ENCODE peak calls at places on chromosomes 7 and 10, in seven cellular contexts. P is HCT116, R is left ventricle myocardium inferior, Q is K562, J is chondrocyte, Z is IMR-90, H is glutamatergic neuron. X is an unnamed sample.

GRCh38 chr10:49622426-49623425 is 8.9 kb downstream of the CHAT start:
- DNase-seq in P (no peak), R (no peak), Q (no peak), J (peak), Z (no peak), H (no peak), X (no peak)

GRCh38 chr10:116070743-116071320 is 202.2 kb downstream of the GFRA1 start:
- DNase-seq in P (no peak), R (no peak), Q (no peak), J (no peak), Z (no peak), H (no peak), X (no peak)

GRCh38 chr7:155555116-155555695 is 8.8 kb upstream of the CNPY1 start:
- DNase-seq in P (no peak), R (no peak), Q (no peak), J (no peak), Z (no peak), H (no peak), X (no peak)

GRCh38 chr7:3028071-3028766 is 15.4 kb downstream of the CARD11 start:
- DNase-seq in P (no peak), R (no peak), Q (no peak), J (no peak), Z (peak), H (no peak), X (no peak)

GRCh38 chr10:34890931-34891330 is 75.8 kb upstream of the PARD3 start:
- DNase-seq in P (no peak), R (no peak), Q (no peak), J (no peak), Z (no peak), H (no peak), X (no peak)

GRCh38 chr10:124696446-124697392 is 47.5 kb downstream of the FAM53B start:
- DNase-seq in P (no peak), R (no peak), Q (no peak), J (no peak), Z (no peak), H (no peak), X (no peak)

GRCh38 chr7:101411477-101411954 is 48.8 kb downstream of the COL26A1 start:
- DNase-seq in P (no peak), R (no peak), Q (no peak), J (no peak), Z (no peak), H (no peak), X (no peak)

GRCh38 chr10:89894051-89894450 is 192.7 kb downstream of the KIF20B start:
- DNase-seq in P (no peak), R (no peak), Q (no peak), J (no peak), Z (no peak), H (no peak), X (no peak)

GRCh38 chr7:74400420-74401136 is 53.1 kb upstream of the GTF2IRD1 start:
- DNase-seq in P (no peak), R (no peak), Q (no peak), J (peak), Z (no peak), H (no peak), X (no peak)

GRCh38 chr7:20083781-20084180 is 133.4 kb downstream of the MACC1 start:
- DNase-seq in P (no peak), R (no peak), Q (no peak), J (no peak), Z (peak), H (no peak), X (no peak)

GRCh38 chr10:24550680-24551079 is 173.0 kb downstream of the ARHGAP21 start:
- DNase-seq in P (no peak), R (no peak), Q (no peak), J (no peak), Z (no peak), H (no peak), X (no peak)

GRCh38 chr10:91571671-91572070 is 61.2 kb downstream of the PPP1R3C start:
- DNase-seq in P (no peak), R (no peak), Q (no peak), J (no peak), Z (no peak), H (no peak), X (no peak)

GRCh38 chr7:44740040-44740439 is 8.6 kb upstream of the ZMIZ2 start:
- DNase-seq in P (no peak), R (no peak), Q (no peak), J (peak), Z (no peak), H (no peak), X (no peak)

GRCh38 chr7:65980478-65981250 is 1.3 kb downstream of the GUSB start:
- DNase-seq in P (no peak), R (peak), Q (peak), J (peak), Z (no peak), H (no peak), X (peak)

GRCh38 chr7:105098863-105099515 is 85.0 kb downstream of the KMT2E start:
- DNase-seq in P (no peak), R (no peak), Q (no peak), J (no peak), Z (peak), H (no peak), X (no peak)

GRCh38 chr7:74396993-74397392 is 56.7 kb upstream of the GTF2IRD1 start:
- DNase-seq in P (no peak), R (no peak), Q (no peak), J (peak), Z (no peak), H (no peak), X (no peak)

GRCh38 chr7:920351-921070 is 34.0 kb downstream of the ADAP1 start:
- DNase-seq in P (no peak), R (peak), Q (no peak), J (peak), Z (no peak), H (peak), X (peak)

GRCh38 chr10:23927926-23928325 is 281.0 kb upstream of the KIAA1217 start:
- DNase-seq in P (no peak), R (no peak), Q (no peak), J (no peak), Z (no peak), H (peak), X (peak)

GRCh38 chr7:70325509-70326101 is 727.3 kb downstream of the AUTS2 start:
- DNase-seq in P (no peak), R (no peak), Q (peak), J (no peak), Z (peak), H (peak), X (no peak)

GRCh38 chr10:14971867-14972448 is 12.8 kb downstream of the MEIG1 start:
- DNase-seq in P (no peak), R (no peak), Q (no peak), J (no peak), Z (no peak), H (peak), X (peak)

GRCh38 chr7:104862719-104863118 is 151.3 kb upstream of the KMT2E start:
- DNase-seq in P (peak), R (no peak), Q (peak), J (no peak), Z (no peak), H (peak), X (peak)

GRCh38 chr10:44366936-44367630 is 17.8 kb downstream of the CXCL12 start:
- DNase-seq in P (no peak), R (no peak), Q (no peak), J (peak), Z (peak), H (no peak), X (no peak)

GRCh38 chr7:44287488-44288380 is 37.7 kb downstream of the CAMK2B start:
- DNase-seq in P (no peak), R (peak), Q (no peak), J (peak), Z (no peak), H (peak), X (no peak)

GRCh38 chr10:5961405-5962100 is 15.8 kb downstream of the IL15RA start:
- DNase-seq in P (no peak), R (no peak), Q (no peak), J (peak), Z (no peak), H (no peak), X (no peak)

GRCh38 chr7:149081914-149082313 is 8.6 kb downstream of the ZNF786 start:
- DNase-seq in P (no peak), R (no peak), Q (no peak), J (peak), Z (no peak), H (no peak), X (no peak)

GRCh38 chr10:33126118-33126517 is 168.1 kb upstream of the ITGB1 start:
- DNase-seq in P (no peak), R (no peak), Q (no peak), J (no peak), Z (peak), H (no peak), X (no peak)

GRCh38 chr7:80240265-80241025 is 105.8 kb downstream of the GNAI1 start:
- DNase-seq in P (no peak), R (no peak), Q (no peak), J (no peak), Z (peak), H (no peak), X (no peak)

GRCh38 chr10:133202778-133203651 is 27.0 kb upstream of the UTF1 start:
- DNase-seq in P (no peak), R (no peak), Q (no peak), J (peak), Z (no peak), H (no peak), X (no peak)

GRCh38 chr7:151601521-151602305 is 82.0 kb upstream of the RHEB start:
- DNase-seq in P (no peak), R (no peak), Q (no peak), J (no peak), Z (no peak), H (no peak), X (no peak)

DNA sequence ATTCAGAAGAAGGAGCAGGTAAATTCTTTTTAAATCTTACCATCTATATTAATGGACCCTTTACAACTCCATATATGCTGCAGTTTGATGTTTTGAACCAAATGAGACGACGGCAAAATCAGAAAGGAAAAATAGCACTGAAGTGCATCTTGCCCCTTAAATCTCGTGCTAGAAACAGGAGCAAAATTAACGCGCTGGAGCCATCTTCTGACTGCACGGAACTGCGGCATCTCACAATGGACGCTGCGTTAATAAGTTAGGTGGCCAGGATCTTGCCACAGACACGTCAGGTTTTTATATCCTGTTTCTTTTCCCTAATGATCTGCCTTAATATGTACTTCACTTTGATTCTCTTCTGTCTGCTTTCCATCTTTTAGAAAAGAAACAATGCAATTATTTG is 354.5 kb downstream of the TFEC start:
- DNase-seq in P (peak), R (no peak), Q (no peak), J (no peak), Z (peak), H (peak), X (peak)
- TF ChIP-seq CTCF in P (no peak), R (no peak), Q (no peak), J (peak), Z (peak), H (no peak), X (peak)

GRCh38 chr7:95397381-95397780 is 1.2 kb upstream of the PON3 start:
- DNase-seq in P (no peak), R (no peak), Q (no peak), J (no peak), Z (no peak), H (no peak), X (no peak)

GRCh38 chr7:95395755-95396135 is 430 bp downstream of the PON3 start:
- DNase-seq in P (no peak), R (no peak), Q (no peak), J (no peak), Z (no peak), H (no peak), X (no peak)

GRCh38 chr7:95394370-95394769 is 1.8 kb downstream of the PON3 start:
- DNase-seq in P (no peak), R (no peak), Q (no peak), J (no peak), Z (no peak), H (no peak), X (no peak)

GRCh38 chr7:95398155-95398940 is 2.2 kb upstream of the PON3 start:
- DNase-seq in P (no peak), R (no peak), Q (no peak), J (no peak), Z (no peak), H (no peak), X (no peak)

GRCh38 chr7:95396136-95397032 is at the start of gene PON3:
- DNase-seq in P (peak), R (no peak), Q (peak), J (no peak), Z (no peak), H (no peak), X (no peak)
- TF ChIP-seq CTCF in P (peak), R (peak), Q (peak), J (no peak), Z (no peak), H (no peak), X (no peak)

GRCh38 chr10:806451-807162 is 117.1 kb upstream of the DIP2C start:
- DNase-seq in P (no peak), R (no peak), Q (no peak), J (no peak), Z (no peak), H (no peak), X (no peak)
- TF ChIP-seq CTCF in P (no peak), R (no peak), Q (no peak), J (no peak), Z (no peak), H (no peak), X (no peak)

DNA sequence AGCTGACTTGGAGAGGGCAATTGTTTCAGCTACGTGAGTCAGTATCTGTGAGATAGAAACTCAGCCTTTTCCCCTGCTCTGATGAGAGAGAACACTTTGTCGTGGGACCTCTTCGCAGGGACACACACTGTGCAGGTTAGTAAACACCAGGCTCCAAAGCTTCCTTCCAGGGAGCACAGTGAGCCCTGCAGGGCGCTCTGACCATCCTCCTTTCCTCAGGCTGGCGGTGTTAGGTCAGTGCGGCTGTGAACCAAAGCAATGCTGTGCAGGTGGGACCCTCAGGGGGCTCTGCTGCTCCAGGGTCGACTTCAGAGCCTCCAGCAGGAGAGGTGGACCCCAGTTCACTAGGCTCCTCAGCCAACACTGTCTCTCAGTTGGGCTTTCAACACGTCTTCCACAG is 152.1 kb upstream of the TCF7L2 start:
- DNase-seq in P (no peak), R (no peak), Q (no peak), J (no peak), Z (no peak), H (no peak), X (no peak)
- TF ChIP-seq CTCF in P (no peak), R (no peak), Q (no peak), J (no peak), Z (no peak), H (no peak), X (no peak)

X was measured in nephron progenitor cell.